ENCODE peak calls at places on chromosomes 7 and 10, in four cellular contexts. One of them, this sample, is unnamed.

GRCh38 chr7:47291461-47292051 is 290.4 kb downstream of the TNS3 start:
- DNase-seq in CD4-positive, CD25-positive, alpha-beta regulatory T cell: no peak
- DNase-seq in GM23338: no peak
- DNase-seq in naive thymus-derived CD4-positive, alpha-beta T cell: no peak
- DNase-seq in this sample: no peak

GRCh38 chr7:1045038-1045726 is 836 bp downstream of the GPR146 start:
- DNase-seq in CD4-positive, CD25-positive, alpha-beta regulatory T cell: no peak
- DNase-seq in GM23338: no peak
- DNase-seq in naive thymus-derived CD4-positive, alpha-beta T cell: no peak
- DNase-seq in this sample: no peak

GRCh38 chr10:27692663-27693062 is 53.0 kb downstream of the MKX start:
- DNase-seq in CD4-positive, CD25-positive, alpha-beta regulatory T cell: no peak
- DNase-seq in GM23338: no peak
- DNase-seq in naive thymus-derived CD4-positive, alpha-beta T cell: no peak
- DNase-seq in this sample: no peak

GRCh38 chr10:102604379-102604960 is 39.8 kb upstream of the TRIM8 start:
- DNase-seq in CD4-positive, CD25-positive, alpha-beta regulatory T cell: no peak
- DNase-seq in GM23338: no peak
- DNase-seq in naive thymus-derived CD4-positive, alpha-beta T cell: no peak
- DNase-seq in this sample: no peak

GRCh38 chr7:7221602-7222038 is 39.3 kb downstream of the C1GALT1 start:
- DNase-seq in CD4-positive, CD25-positive, alpha-beta regulatory T cell: no peak
- DNase-seq in GM23338: no peak
- DNase-seq in naive thymus-derived CD4-positive, alpha-beta T cell: no peak
- DNase-seq in this sample: no peak

GRCh38 chr7:14754631-14755030 is 147.9 kb downstream of the DGKB start:
- DNase-seq in CD4-positive, CD25-positive, alpha-beta regulatory T cell: no peak
- DNase-seq in GM23338: peak; percentile 15
- DNase-seq in naive thymus-derived CD4-positive, alpha-beta T cell: no peak
- DNase-seq in this sample: no peak

GRCh38 chr10:78358982-78359381 is 325.3 kb downstream of the RPS24 start:
- DNase-seq in CD4-positive, CD25-positive, alpha-beta regulatory T cell: no peak
- DNase-seq in GM23338: no peak
- DNase-seq in naive thymus-derived CD4-positive, alpha-beta T cell: no peak
- DNase-seq in this sample: no peak

GRCh38 chr7:26275213-26275612 is 16.4 kb upstream of the SNX10 start:
- DNase-seq in CD4-positive, CD25-positive, alpha-beta regulatory T cell: no peak
- DNase-seq in GM23338: no peak
- DNase-seq in naive thymus-derived CD4-positive, alpha-beta T cell: no peak
- DNase-seq in this sample: no peak

GRCh38 chr7:143418681-143419458 is 10.2 kb upstream of the EPHA1 start:
- DNase-seq in CD4-positive, CD25-positive, alpha-beta regulatory T cell: no peak
- DNase-seq in GM23338: no peak
- DNase-seq in naive thymus-derived CD4-positive, alpha-beta T cell: no peak
- DNase-seq in this sample: no peak

GRCh38 chr10:117168729-117169128 is 28.6 kb upstream of the KCNK18 start:
- DNase-seq in CD4-positive, CD25-positive, alpha-beta regulatory T cell: no peak
- DNase-seq in GM23338: peak; percentile 60
- DNase-seq in naive thymus-derived CD4-positive, alpha-beta T cell: no peak
- DNase-seq in this sample: no peak

GRCh38 chr7:5183155-5183554 is 6.9 kb upstream of the WIPI2 start:
- DNase-seq in CD4-positive, CD25-positive, alpha-beta regulatory T cell: no peak
- DNase-seq in GM23338: no peak
- DNase-seq in naive thymus-derived CD4-positive, alpha-beta T cell: no peak
- DNase-seq in this sample: no peak

GRCh38 chr10:109183366-109183765 is 739.9 kb downstream of the XPNPEP1 start:
- DNase-seq in CD4-positive, CD25-positive, alpha-beta regulatory T cell: no peak
- DNase-seq in GM23338: no peak
- DNase-seq in naive thymus-derived CD4-positive, alpha-beta T cell: no peak
- DNase-seq in this sample: no peak

GRCh38 chr7:36208406-36208805 is 55.4 kb downstream of the EEPD1 start:
- DNase-seq in CD4-positive, CD25-positive, alpha-beta regulatory T cell: no peak
- DNase-seq in GM23338: no peak
- DNase-seq in naive thymus-derived CD4-positive, alpha-beta T cell: no peak
- DNase-seq in this sample: no peak

GRCh38 chr7:13098161-13098560 is 410.7 kb downstream of the ARL4A start:
- DNase-seq in CD4-positive, CD25-positive, alpha-beta regulatory T cell: no peak
- DNase-seq in GM23338: no peak
- DNase-seq in naive thymus-derived CD4-positive, alpha-beta T cell: no peak
- DNase-seq in this sample: no peak

GRCh38 chr10:99975942-99976809 is 33.6 kb downstream of the DNMBP start:
- DNase-seq in CD4-positive, CD25-positive, alpha-beta regulatory T cell: no peak
- DNase-seq in GM23338: no peak
- DNase-seq in naive thymus-derived CD4-positive, alpha-beta T cell: no peak
- DNase-seq in this sample: no peak

GRCh38 chr7:99397632-99397983 is 10.8 kb downstream of the PDAP1 start:
- DNase-seq in CD4-positive, CD25-positive, alpha-beta regulatory T cell: no peak
- DNase-seq in GM23338: no peak
- DNase-seq in naive thymus-derived CD4-positive, alpha-beta T cell: no peak
- DNase-seq in this sample: no peak

GRCh38 chr7:99398891-99399445 is 9.4 kb downstream of the PDAP1 start:
- DNase-seq in CD4-positive, CD25-positive, alpha-beta regulatory T cell: no peak
- DNase-seq in GM23338: no peak
- DNase-seq in naive thymus-derived CD4-positive, alpha-beta T cell: no peak
- DNase-seq in this sample: no peak

GRCh38 chr7:99399597-99399996 is 8.8 kb downstream of the PDAP1 start:
- DNase-seq in CD4-positive, CD25-positive, alpha-beta regulatory T cell: no peak
- DNase-seq in GM23338: no peak
- DNase-seq in naive thymus-derived CD4-positive, alpha-beta T cell: no peak
- DNase-seq in this sample: no peak

GRCh38 chr7:99395616-99396327 is 12.6 kb downstream of the PDAP1 start:
- DNase-seq in CD4-positive, CD25-positive, alpha-beta regulatory T cell: no peak
- DNase-seq in GM23338: peak; percentile 33
- DNase-seq in naive thymus-derived CD4-positive, alpha-beta T cell: no peak
- DNase-seq in this sample: no peak

DNA sequence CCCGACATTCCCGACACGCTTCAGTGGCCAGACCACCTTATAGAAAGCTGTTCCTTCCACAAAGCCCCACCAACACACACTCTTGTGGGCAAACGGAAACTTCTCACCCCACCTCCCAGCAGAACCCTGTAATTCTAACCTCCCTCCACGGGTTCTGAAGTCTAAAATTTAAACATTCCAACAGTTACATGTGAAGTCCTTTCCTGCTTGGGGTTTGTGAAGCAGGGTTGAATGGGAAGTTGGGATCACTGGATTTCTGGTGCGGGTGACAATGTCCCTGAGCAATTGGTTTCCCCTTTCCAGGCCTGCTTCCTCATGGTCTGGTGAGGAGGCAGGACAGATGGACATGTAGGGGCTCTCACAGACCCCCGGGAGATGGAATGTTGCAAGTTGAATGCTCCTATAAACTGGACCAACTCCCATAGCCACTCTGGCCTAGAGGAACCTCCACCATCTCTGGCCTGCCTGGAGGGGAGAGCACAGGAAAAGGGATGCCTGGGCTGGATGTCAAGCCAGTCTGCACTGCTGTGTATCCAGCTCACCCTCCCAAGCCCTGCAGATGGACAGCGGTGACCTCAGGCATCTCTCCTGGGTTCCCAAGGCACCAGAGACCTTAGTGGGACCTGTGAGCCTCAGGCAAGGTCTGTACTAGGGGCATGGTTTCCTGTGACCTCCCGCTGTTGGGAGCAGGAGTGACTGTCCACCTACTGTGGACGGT is 11.3 kb downstream of the PDAP1 start:
- DNase-seq in CD4-positive, CD25-positive, alpha-beta regulatory T cell: no peak
- DNase-seq in GM23338: no peak
- DNase-seq in naive thymus-derived CD4-positive, alpha-beta T cell: no peak
- DNase-seq in this sample: no peak
- H3K27ac ChIP-seq in CD4-positive, CD25-positive, alpha-beta regulatory T cell: no peak overlapping the region
- H3K27ac ChIP-seq in GM23338: peak overlapping the region; percentile 63
- H3K27ac ChIP-seq in naive thymus-derived CD4-positive, alpha-beta T cell: no peak overlapping the region
- H3K27ac ChIP-seq in this sample: no peak overlapping the region

GRCh38 chr10:29470843-29471482 is 163.8 kb downstream of the SVIL start:
- DNase-seq in CD4-positive, CD25-positive, alpha-beta regulatory T cell: no peak
- DNase-seq in GM23338: no peak
- DNase-seq in naive thymus-derived CD4-positive, alpha-beta T cell: no peak
- DNase-seq in this sample: no peak
- H3K36me3 ChIP-seq in CD4-positive, CD25-positive, alpha-beta regulatory T cell: peaks cover 24% of the 10 kb centered on the region
- H3K36me3 ChIP-seq in GM23338: no peaks in the 10 kb centered on the region
- H3K36me3 ChIP-seq in naive thymus-derived CD4-positive, alpha-beta T cell: peaks cover 20% of the 10 kb centered on the region
- H3K36me3 ChIP-seq in this sample: peaks cover 25% of the 10 kb centered on the region

DNA sequence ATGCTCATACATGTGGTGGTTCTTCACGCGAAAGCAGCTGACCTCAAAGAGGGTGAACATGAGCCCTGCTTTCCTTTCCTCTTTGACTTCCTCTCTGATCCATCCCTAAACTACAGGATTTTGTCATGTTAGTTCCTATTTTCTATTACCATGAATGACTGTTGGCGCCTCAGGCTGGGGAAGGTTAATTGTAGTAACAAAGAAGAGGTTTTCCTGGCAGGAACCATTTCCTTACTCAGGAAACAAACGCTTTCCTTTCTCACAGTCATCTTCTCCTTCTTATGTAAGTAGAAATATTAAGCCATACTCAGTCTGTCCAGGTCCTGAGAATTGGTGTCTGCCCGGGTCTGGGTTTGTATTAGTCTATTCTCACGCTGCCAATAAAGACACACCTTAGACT is 114.4 kb downstream of the INSYN2A start:
- DNase-seq in CD4-positive, CD25-positive, alpha-beta regulatory T cell: no peak
- DNase-seq in GM23338: no peak
- DNase-seq in naive thymus-derived CD4-positive, alpha-beta T cell: no peak
- DNase-seq in this sample: no peak
- H3K27ac ChIP-seq in CD4-positive, CD25-positive, alpha-beta regulatory T cell: no peak overlapping the region
- H3K27ac ChIP-seq in GM23338: no peak overlapping the region
- H3K27ac ChIP-seq in naive thymus-derived CD4-positive, alpha-beta T cell: no peak overlapping the region
- H3K27ac ChIP-seq in this sample: no peak overlapping the region

GRCh38 chr10:5343561-5343960 is 21.2 kb upstream of the UCN3 start:
- DNase-seq in CD4-positive, CD25-positive, alpha-beta regulatory T cell: peak; percentile 4
- DNase-seq in GM23338: no peak
- DNase-seq in naive thymus-derived CD4-positive, alpha-beta T cell: no peak
- DNase-seq in this sample: no peak
- H3K36me3 ChIP-seq in CD4-positive, CD25-positive, alpha-beta regulatory T cell: no peaks in the 10 kb centered on the region
- H3K36me3 ChIP-seq in GM23338: no peaks in the 10 kb centered on the region
- H3K36me3 ChIP-seq in naive thymus-derived CD4-positive, alpha-beta T cell: no peaks in the 10 kb centered on the region
- H3K36me3 ChIP-seq in this sample: no peaks in the 10 kb centered on the region

GRCh38 chr7:135558881-135559280 is 1.2 kb downstream of the NUP205 start:
- DNase-seq in CD4-positive, CD25-positive, alpha-beta regulatory T cell: no peak
- DNase-seq in GM23338: no peak
- DNase-seq in naive thymus-derived CD4-positive, alpha-beta T cell: no peak
- DNase-seq in this sample: no peak
- H3K27ac ChIP-seq in CD4-positive, CD25-positive, alpha-beta regulatory T cell: peak overlapping the region; percentile 93
- H3K27ac ChIP-seq in GM23338: peak overlapping the region; percentile 96
- H3K27ac ChIP-seq in naive thymus-derived CD4-positive, alpha-beta T cell: peak overlapping the region; percentile 92
- H3K27ac ChIP-seq in this sample: peak overlapping the region; percentile 92

GRCh38 chr7:110291430-110291829 is 799.5 kb upstream of the LRRN3 start:
- DNase-seq in CD4-positive, CD25-positive, alpha-beta regulatory T cell: no peak
- DNase-seq in GM23338: no peak
- DNase-seq in naive thymus-derived CD4-positive, alpha-beta T cell: no peak
- DNase-seq in this sample: no peak
- H3K36me3 ChIP-seq in CD4-positive, CD25-positive, alpha-beta regulatory T cell: no peaks in the 10 kb centered on the region
- H3K36me3 ChIP-seq in GM23338: no peaks in the 10 kb centered on the region
- H3K36me3 ChIP-seq in naive thymus-derived CD4-positive, alpha-beta T cell: no peaks in the 10 kb centered on the region
- H3K36me3 ChIP-seq in this sample: no peaks in the 10 kb centered on the region

DNA sequence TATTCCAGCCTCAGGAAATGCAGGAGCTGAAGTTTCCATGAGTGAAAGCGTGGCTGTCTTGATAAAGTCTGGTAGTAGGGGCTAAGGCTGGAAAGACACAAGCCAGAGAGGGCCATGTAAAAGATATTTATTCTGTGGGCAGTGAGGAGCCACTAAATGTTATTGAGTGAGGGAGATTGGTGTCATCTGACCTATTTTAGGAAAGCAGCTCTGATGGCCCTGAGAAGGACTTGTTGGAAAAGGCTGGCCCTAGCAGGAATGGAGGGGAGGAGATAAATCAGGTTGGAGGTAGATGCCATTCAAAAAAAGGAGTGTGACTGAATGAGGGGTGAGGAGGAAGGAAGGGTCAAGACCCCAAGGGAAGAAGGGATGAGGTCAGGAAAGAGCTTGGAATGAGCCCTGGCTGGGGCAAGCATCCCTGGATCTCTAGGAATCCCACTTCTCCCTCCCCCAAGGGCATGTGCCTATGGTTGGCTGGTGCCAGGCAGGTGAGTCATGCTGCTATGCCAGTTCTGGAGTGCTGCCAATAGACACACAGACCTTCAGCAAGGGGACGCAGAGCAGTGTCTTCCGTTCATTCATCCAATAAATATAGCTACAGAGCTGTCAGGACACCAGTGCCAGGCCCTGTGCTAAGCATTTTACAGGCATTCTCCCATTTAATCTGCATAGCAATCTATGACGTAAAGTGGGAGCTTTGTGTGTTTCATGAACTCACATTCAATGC is 2.0 kb downstream of the ANKRD2 start:
- DNase-seq in CD4-positive, CD25-positive, alpha-beta regulatory T cell: no peak
- DNase-seq in GM23338: peak; percentile 58
- DNase-seq in naive thymus-derived CD4-positive, alpha-beta T cell: no peak
- DNase-seq in this sample: no peak
- H3K27ac ChIP-seq in CD4-positive, CD25-positive, alpha-beta regulatory T cell: no peak overlapping the region
- H3K27ac ChIP-seq in GM23338: peak overlapping the region; percentile 39
- H3K27ac ChIP-seq in naive thymus-derived CD4-positive, alpha-beta T cell: no peak overlapping the region
- H3K27ac ChIP-seq in this sample: no peak overlapping the region

GRCh38 chr7:140769852-140770251 is 73.3 kb downstream of the NDUFB2 start:
- DNase-seq in CD4-positive, CD25-positive, alpha-beta regulatory T cell: no peak
- DNase-seq in GM23338: no peak
- DNase-seq in naive thymus-derived CD4-positive, alpha-beta T cell: no peak
- DNase-seq in this sample: no peak
- H3K36me3 ChIP-seq in CD4-positive, CD25-positive, alpha-beta regulatory T cell: peaks cover 30% of the 10 kb centered on the region
- H3K36me3 ChIP-seq in GM23338: no peaks in the 10 kb centered on the region
- H3K36me3 ChIP-seq in naive thymus-derived CD4-positive, alpha-beta T cell: no peaks in the 10 kb centered on the region
- H3K36me3 ChIP-seq in this sample: peaks cover 7% of the 10 kb centered on the region

This sample was measured in CD4-positive, alpha-beta memory T cell.